ENCODE peak calls at places on chromosomes 11 and 22, in six cellular contexts. W is fibroblast of lung, U is cardiac fibroblast, Q is spleen, D is H9, Z is dorsolateral prefrontal cortex. J is an unnamed sample.

GRCh38 chr11:41003339-41003992 is 456.0 kb downstream of the LRRC4C start:
- DNase-seq in D (no peak), W (no peak), Q (no peak), Z (no peak), U (no peak), J (no peak)

GRCh38 chr11:132456735-132457328 is 1075.5 kb downstream of the OPCML start:
- DNase-seq in W (no peak), Z (no peak), U (no peak), D (no peak), Q (no peak), J (no peak)

GRCh38 chr11:112162761-112163669 is 879 bp downstream of the IL18 start:
- DNase-seq in D (no peak), Z (no peak), U (no peak), W (peak; percentile 50), Q (no peak), J (no peak)

GRCh38 chr11:27183672-27184457 is 143.2 kb downstream of the BBOX1 start:
- DNase-seq in W (peak; percentile 82), Q (no peak), U (peak; percentile 85), D (no peak), Z (no peak), J (peak; percentile 51)

GRCh38 chr11:117833401-117833891 is 8.9 kb upstream of the FXYD2 start:
- DNase-seq in U (no peak), Q (peak; percentile 69), Z (no peak), W (no peak), D (peak; percentile 25), J (no peak)

GRCh38 chr11:116119158-116119557 is 614.9 kb upstream of the CADM1 start:
- DNase-seq in Z (no peak), U (no peak), D (no peak), W (no peak), Q (no peak), J (no peak)

GRCh38 chr11:73252577-73253191 is 19.5 kb upstream of the P2RY6 start:
- DNase-seq in Z (no peak), Q (no peak), W (no peak), D (peak; percentile 39), U (no peak), J (no peak)

GRCh38 chr11:115420524-115420923 is 83.7 kb downstream of the CADM1 start:
- DNase-seq in Z (no peak), D (no peak), W (no peak), U (no peak), Q (no peak), J (no peak)

GRCh38 chr11:45021001-45021400 is 70.3 kb upstream of the TP53I11 start:
- DNase-seq in Q (no peak), U (peak; percentile 40), W (peak; percentile 30), D (no peak), Z (no peak), J (no peak)

GRCh38 chr11:23359297-23359696 is 499.0 kb upstream of the CCDC179 start:
- DNase-seq in U (peak; percentile 61), Z (no peak), Q (no peak), D (no peak), W (peak; percentile 95), J (no peak)

GRCh38 chr11:26442131-26442530 is 110.2 kb downstream of the ANO3 start:
- DNase-seq in D (no peak), W (peak; percentile 84), Z (no peak), Q (no peak), U (peak; percentile 49), J (no peak)

GRCh38 chr11:61295596-61295926 is 445 bp upstream of the VWCE start:
- DNase-seq in Q (peak; percentile 74), D (no peak), U (no peak), W (no peak), Z (no peak), J (no peak)

GRCh38 chr22:30183861-30184278 is 62.7 kb downstream of the LIF start:
- DNase-seq in W (peak; percentile 11), Z (no peak), D (no peak), Q (no peak), U (peak; percentile 32), J (no peak)

GRCh38 chr22:46587067-46587471 is 33.1 kb upstream of the GRAMD4 start:
- DNase-seq in Q (peak; percentile 80), U (no peak), D (peak; percentile 20), W (no peak), Z (no peak), J (no peak)

GRCh38 chr22:48586799-48587185 is 1240.9 kb downstream of the BRD1 start:
- DNase-seq in Q (no peak), D (no peak), Z (no peak), U (no peak), W (no peak), J (no peak)

GRCh38 chr11:35619754-35620640 is 1.7 kb downstream of the FJX1 start:
- DNase-seq in Q (no peak), W (peak; percentile 25), Z (no peak), D (peak; percentile 88), U (no peak), J (peak; percentile 69)

GRCh38 chr11:13883042-13883441 is 79.5 kb upstream of the SPON1 start:
- DNase-seq in Q (no peak), U (no peak), D (no peak), W (no peak), Z (no peak), J (no peak)

GRCh38 chr11:13970986-13971385 is 8.5 kb downstream of the SPON1 start:
- DNase-seq in W (peak; percentile 68), U (peak; percentile 28), Q (no peak), Z (no peak), D (peak; percentile 55), J (no peak)

GRCh38 chr22:43270314-43270908 is 72.8 kb downstream of the SCUBE1 start:
- DNase-seq in W (no peak), Q (no peak), Z (no peak), D (peak; percentile 90), U (no peak), J (peak; percentile 31)

GRCh38 chr11:19183641-19184040 is 18.1 kb downstream of the CSRP3 start:
- DNase-seq in W (no peak), D (no peak), Q (no peak), Z (no peak), U (no peak), J (no peak)

GRCh38 chr11:70811915-70812314 is 413.6 kb downstream of the CTTN start:
- DNase-seq in W (no peak), Z (no peak), D (no peak), U (no peak), Q (no peak), J (no peak)
- TF ChIP-seq CTCF in W (no peak), Z (no peak), D (no peak), U (no peak), Q (no peak), J (no peak)

DNA sequence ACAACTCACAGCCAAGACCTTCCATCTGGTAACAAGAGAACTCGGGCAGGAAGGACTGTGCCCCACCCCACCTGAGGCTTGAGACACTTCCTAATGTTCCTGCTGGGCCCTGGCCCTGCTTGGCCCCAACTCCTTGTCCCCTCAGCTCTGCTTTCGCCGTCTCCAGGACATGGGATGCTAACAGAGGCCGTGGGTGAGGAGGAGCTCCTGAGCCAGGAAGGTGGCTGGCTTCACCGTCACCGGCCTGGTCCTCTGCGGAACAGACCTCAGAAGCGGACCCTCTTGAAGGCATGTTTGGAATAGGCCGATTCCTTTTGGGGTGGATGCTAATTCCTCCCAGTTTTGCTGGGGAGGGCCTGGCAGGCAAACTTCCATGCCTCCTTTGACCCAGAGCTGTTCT is 154.3 kb downstream of the CACNA1I start:
- DNase-seq in W (no peak), Z (no peak), Q (peak; percentile 40), U (no peak), D (no peak), J (no peak)
- TF ChIP-seq CTCF in W (no peak), Z (no peak), Q (no peak), U (no peak), D (no peak), J (no peak)

GRCh38 chr22:20779813-20780148 is 5.9 kb downstream of the SERPIND1 start:
- DNase-seq in Q (no peak), Z (no peak), U (peak; percentile 80), D (no peak), W (peak; percentile 72), J (no peak)

GRCh38 chr22:20775342-20775895 is 1.5 kb downstream of the SERPIND1 start:
- DNase-seq in D (no peak), U (no peak), Q (no peak), W (no peak), Z (no peak), J (no peak)

GRCh38 chr22:20776624-20777405 is 2.9 kb downstream of the SERPIND1 start:
- DNase-seq in Z (no peak), Q (no peak), W (no peak), D (no peak), U (no peak), J (no peak)

GRCh38 chr22:20779014-20779812 is 5.3 kb downstream of the SERPIND1 start:
- DNase-seq in Z (no peak), W (no peak), Q (no peak), U (no peak), D (no peak), J (no peak)

GRCh38 chr22:20777420-20778177 is 3.7 kb downstream of the SERPIND1 start:
- DNase-seq in W (peak; percentile 92), U (peak; percentile 94), Q (no peak), Z (no peak), D (no peak), J (no peak)
- TF ChIP-seq CTCF in W (no peak), U (no peak), Q (no peak), Z (no peak), D (no peak), J (no peak)

DNA sequence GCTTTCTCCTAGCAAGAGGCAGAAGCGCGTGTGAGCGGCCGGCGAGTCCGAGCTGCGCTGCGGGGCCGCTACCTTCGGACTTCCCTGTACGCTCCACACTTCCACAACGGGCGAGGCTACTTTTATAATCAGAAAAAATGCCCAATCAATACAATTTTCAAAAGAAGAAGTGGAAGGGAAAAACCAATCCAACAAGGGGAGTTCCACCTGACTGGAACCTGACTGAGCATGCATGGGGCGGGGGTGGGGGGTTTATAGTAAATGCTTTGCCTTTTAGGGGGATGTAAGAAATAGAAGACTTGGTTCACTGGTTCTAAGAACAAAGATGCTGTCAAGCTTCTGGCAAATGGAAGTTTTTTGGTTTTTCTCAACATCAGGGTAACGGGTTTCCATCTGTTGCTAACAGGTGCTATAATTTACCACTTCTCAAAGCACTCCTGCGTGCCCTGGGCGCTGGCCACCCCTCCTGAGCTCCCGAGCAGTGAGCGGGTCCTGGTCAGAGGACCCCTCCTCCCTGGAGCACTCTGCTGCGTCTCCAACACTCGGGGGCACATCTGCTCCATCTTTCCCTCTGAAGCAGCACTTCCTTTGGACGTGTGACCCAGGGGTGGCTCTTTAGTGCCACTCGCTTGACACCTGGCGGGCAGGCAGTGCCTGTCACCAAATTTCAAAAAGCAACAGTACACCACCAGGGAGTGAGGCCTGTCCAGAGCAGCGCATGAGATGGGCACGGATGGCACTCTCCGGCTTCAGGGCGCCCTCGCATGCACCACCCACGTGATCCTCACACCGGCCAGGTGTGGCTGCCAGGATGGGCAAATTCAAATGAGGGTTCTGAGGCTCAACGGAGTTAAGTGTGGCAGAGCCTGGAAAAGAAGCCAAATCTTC is 21.6 kb upstream of the BID start:
- DNase-seq in D (no peak), W (no peak), U (no peak), Z (no peak), Q (no peak), J (no peak)
- TF ChIP-seq CTCF in D (no peak), W (no peak), U (no peak), Z (no peak), Q (no peak), J (no peak)